ENCODE peak calls at places on chromosome 11, in ten cellular contexts. W, B, J, Z, Q, V, U, D, M and T are unnamed samples.

GRCh38 chr11:7927635-7928034 is 3.4 kb downstream of the OR10A6 start:
- DNase-seq in W (no peak), B (no peak), J (no peak), Z (no peak), Q (no peak), V (no peak), U (peak), D (no peak), M (no peak), T (no peak)

GRCh38 chr11:75140269-75141138 is 10.4 kb upstream of the SLCO2B1 start:
- DNase-seq in W (peak), B (no peak), J (peak), Z (peak), Q (peak), V (peak), U (peak), D (no peak), M (peak), T (peak)

GRCh38 chr11:112962854-112963367 is 1.7 kb downstream of the NCAM1 start:
- DNase-seq in W (peak), B (peak), J (peak), Z (peak), Q (peak), V (peak), U (no peak), D (no peak), M (peak), T (peak)

GRCh38 chr11:71336176-71336995 is 84.0 kb upstream of the SHANK2 start:
- DNase-seq in W (peak), B (no peak), J (no peak), Z (no peak), Q (no peak), V (no peak), U (no peak), D (no peak), M (no peak), T (no peak)

GRCh38 chr11:43550714-43551113 is 129.8 kb upstream of the HSD17B12 start:
- DNase-seq in W (no peak), B (no peak), J (no peak), Z (no peak), Q (no peak), V (no peak), U (no peak), D (no peak), M (no peak), T (no peak)

GRCh38 chr11:108813086-108813485 is 148.2 kb downstream of the DDX10 start:
- DNase-seq in W (no peak), B (no peak), J (no peak), Z (no peak), Q (no peak), V (no peak), U (no peak), D (no peak), M (no peak), T (no peak)

GRCh38 chr11:113137735-113138529 is 176.5 kb upstream of the TTC12 start:
- DNase-seq in W (no peak), B (no peak), J (no peak), Z (no peak), Q (no peak), V (no peak), U (no peak), D (no peak), M (no peak), T (no peak)

GRCh38 chr11:72807021-72807693 is 7.1 kb upstream of the ATG16L2 start:
- DNase-seq in W (no peak), B (no peak), J (no peak), Z (no peak), Q (peak), V (no peak), U (peak), D (no peak), M (no peak), T (no peak)

GRCh38 chr11:61964941-61965282 is 2.5 kb downstream of the FTH1 start:
- DNase-seq in W (no peak), B (no peak), J (no peak), Z (no peak), Q (no peak), V (no peak), U (no peak), D (no peak), M (no peak), T (no peak)

GRCh38 chr11:117972589-117973445 is 13.4 kb upstream of the IL10RA start:
- DNase-seq in W (no peak), B (no peak), J (no peak), Z (no peak), Q (no peak), V (no peak), U (no peak), D (no peak), M (peak), T (no peak)

GRCh38 chr11:66386171-66387069 is 14.9 kb upstream of the SLC29A2 start:
- DNase-seq in W (peak), B (peak), J (peak), Z (peak), Q (peak), V (peak), U (peak), D (peak), M (peak), T (peak)

GRCh38 chr11:107259826-107260225 is 197.8 kb downstream of the CWF19L2 start:
- DNase-seq in W (no peak), B (no peak), J (peak), Z (no peak), Q (no peak), V (no peak), U (no peak), D (no peak), M (no peak), T (no peak)

GRCh38 chr11:112024178-112024777 is 930 bp upstream of the DLAT start:
- DNase-seq in W (peak), B (no peak), J (peak), Z (no peak), Q (no peak), V (no peak), U (no peak), D (no peak), M (no peak), T (peak)

GRCh38 chr11:116641561-116642045 is 131.2 kb downstream of the BUD13 start:
- DNase-seq in W (peak), B (peak), J (peak), Z (peak), Q (peak), V (peak), U (no peak), D (no peak), M (peak), T (peak)

GRCh38 chr11:16923987-16924386 is 90.2 kb downstream of the PLEKHA7 start:
- DNase-seq in W (no peak), B (no peak), J (no peak), Z (no peak), Q (no peak), V (peak), U (no peak), D (no peak), M (peak), T (peak)

GRCh38 chr11:114886644-114887259 is 208.4 kb downstream of the NXPE2 start:
- DNase-seq in W (no peak), B (no peak), J (no peak), Z (no peak), Q (no peak), V (no peak), U (no peak), D (no peak), M (no peak), T (no peak)

GRCh38 chr11:47797633-47798032 is 30.5 kb upstream of the FNBP4 start:
- DNase-seq in W (no peak), B (no peak), J (peak), Z (no peak), Q (peak), V (no peak), U (peak), D (peak), M (no peak), T (no peak)

GRCh38 chr11:47524200-47524874 is 28.6 kb downstream of the CELF1 start:
- DNase-seq in W (peak), B (no peak), J (no peak), Z (peak), Q (no peak), V (no peak), U (no peak), D (no peak), M (peak), T (no peak)

GRCh38 chr11:96259053-96259837 is 83.8 kb downstream of the MAML2 start:
- DNase-seq in W (no peak), B (no peak), J (no peak), Z (no peak), Q (peak), V (no peak), U (peak), D (peak), M (peak), T (peak)

GRCh38 chr11:85295872-85296271 is 331.3 kb downstream of the DLG2 start:
- DNase-seq in W (no peak), B (no peak), J (no peak), Z (no peak), Q (no peak), V (no peak), U (no peak), D (no peak), M (no peak), T (no peak)

GRCh38 chr11:11534981-11535380 is 86.8 kb downstream of the GALNT18 start:
- DNase-seq in W (no peak), B (no peak), J (no peak), Z (no peak), Q (no peak), V (no peak), U (peak), D (no peak), M (no peak), T (no peak)

GRCh38 chr11:21933095-21933494 is 259.8 kb upstream of the ANO5 start:
- DNase-seq in W (peak), B (no peak), J (no peak), Z (no peak), Q (no peak), V (no peak), U (no peak), D (no peak), M (no peak), T (no peak)

GRCh38 chr11:120121914-120122473 is 15.9 kb downstream of the TRIM29 start:
- DNase-seq in W (no peak), B (no peak), J (no peak), Z (no peak), Q (no peak), V (peak), U (no peak), D (no peak), M (peak), T (peak)

GRCh38 chr11:23688835-23689234 is 808.0 kb upstream of the LUZP2 start:
- DNase-seq in W (no peak), B (no peak), J (peak), Z (no peak), Q (peak), V (no peak), U (peak), D (peak), M (no peak), T (peak)

GRCh38 chr11:41498726-41499125 is 39.3 kb upstream of the LRRC4C start:
- DNase-seq in W (no peak), B (no peak), J (peak), Z (no peak), Q (no peak), V (no peak), U (no peak), D (no peak), M (peak), T (no peak)

GRCh38 chr11:119590651-119591308 is 138.2 kb downstream of the NECTIN1 start:
- DNase-seq in W (peak), B (no peak), J (peak), Z (no peak), Q (no peak), V (no peak), U (no peak), D (no peak), M (peak), T (peak)

GRCh38 chr11:64283092-64283491 is 1.4 kb downstream of the BAD start:
- DNase-seq in W (no peak), B (no peak), J (no peak), Z (no peak), Q (no peak), V (no peak), U (no peak), D (no peak), M (no peak), T (no peak)
- H3K4me3 ChIP-seq in W (no peak), B (no peak), J (no peak), Z (peak), Q (peak), V (no peak), U (no peak), D (no peak), M (no peak), T (no peak)

DNA sequence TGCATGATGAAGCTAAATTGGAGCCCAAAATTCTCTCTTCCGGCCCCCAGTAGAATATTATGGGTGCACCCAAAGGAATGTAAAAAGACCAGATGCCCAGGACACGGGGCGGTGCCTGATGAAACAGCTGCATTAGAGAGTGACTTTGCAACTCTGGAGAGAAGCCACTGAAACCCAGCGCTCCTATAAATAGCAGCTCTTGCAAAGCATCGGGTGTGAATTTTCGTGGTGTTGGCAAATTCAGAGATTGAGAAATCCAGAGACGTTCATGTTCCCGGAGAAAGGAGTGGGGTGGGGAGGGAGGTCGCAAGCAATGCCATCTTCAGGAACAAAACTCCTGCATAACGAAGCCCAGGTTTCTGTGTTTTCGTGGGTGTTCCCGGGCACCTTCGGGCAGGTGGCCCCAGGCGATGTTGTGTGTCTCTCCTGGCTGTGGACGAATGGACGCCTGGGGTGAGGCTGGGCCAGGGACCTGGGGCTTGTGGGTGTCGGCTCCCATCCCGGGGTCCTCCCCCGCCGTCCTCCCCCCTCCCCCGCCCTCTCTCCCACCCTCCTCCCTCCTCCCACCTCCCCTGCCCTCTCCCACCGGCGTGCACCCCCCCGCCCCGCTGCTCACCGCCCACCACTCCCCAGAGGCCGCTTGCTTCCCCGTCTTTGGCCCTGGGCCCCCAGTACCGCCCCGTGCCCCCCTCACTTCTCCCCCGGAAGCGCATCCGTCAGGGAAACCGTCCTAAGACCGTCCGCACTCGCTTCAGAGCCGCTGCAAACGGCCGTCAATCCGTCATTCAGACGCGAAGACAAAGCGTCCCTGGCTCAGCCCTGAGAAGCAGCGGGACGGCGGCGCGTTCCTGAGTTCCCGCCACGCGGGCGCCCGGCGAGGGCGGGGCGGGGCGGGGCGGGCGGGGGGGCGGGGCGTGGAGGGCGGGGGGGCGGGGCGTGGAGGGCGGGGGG is 26.7 kb upstream of the TOLLIP start:
- DNase-seq in W (peak), B (peak), J (peak), Z (peak), Q (peak), V (peak), U (peak), D (peak), M (peak), T (peak)
- H3K4me3 ChIP-seq in W (peak), B (peak), J (peak), Z (peak), Q (peak), V (peak), U (peak), D (peak), M (peak), T (no peak)

GRCh38 chr11:130400793-130401483 is 27.5 kb downstream of the ADAMTS8 start:
- DNase-seq in W (no peak), B (no peak), J (no peak), Z (no peak), Q (peak), V (no peak), U (peak), D (peak), M (peak), T (no peak)
- H3K4me3 ChIP-seq in W (no peak), B (no peak), J (no peak), Z (no peak), Q (no peak), V (no peak), U (no peak), D (no peak), M (no peak), T (no peak)

GRCh38 chr11:14538271-14538925 is 18.2 kb upstream of the PSMA1 start:
- DNase-seq in W (no peak), B (no peak), J (no peak), Z (peak), Q (peak), V (no peak), U (no peak), D (no peak), M (no peak), T (no peak)

GRCh38 chr11:14541180-14541579 is 21.0 kb upstream of the PSMA1 start:
- DNase-seq in W (no peak), B (no peak), J (no peak), Z (no peak), Q (no peak), V (no peak), U (no peak), D (no peak), M (no peak), T (no peak)

GRCh38 chr11:14538926-14539554 is 18.9 kb upstream of the PSMA1 start:
- DNase-seq in W (no peak), B (no peak), J (no peak), Z (no peak), Q (no peak), V (no peak), U (no peak), D (no peak), M (no peak), T (no peak)

GRCh38 chr11:14539867-14540475 is 19.8 kb upstream of the PSMA1 start:
- DNase-seq in W (no peak), B (no peak), J (no peak), Z (no peak), Q (no peak), V (no peak), U (no peak), D (no peak), M (no peak), T (no peak)

DNA sequence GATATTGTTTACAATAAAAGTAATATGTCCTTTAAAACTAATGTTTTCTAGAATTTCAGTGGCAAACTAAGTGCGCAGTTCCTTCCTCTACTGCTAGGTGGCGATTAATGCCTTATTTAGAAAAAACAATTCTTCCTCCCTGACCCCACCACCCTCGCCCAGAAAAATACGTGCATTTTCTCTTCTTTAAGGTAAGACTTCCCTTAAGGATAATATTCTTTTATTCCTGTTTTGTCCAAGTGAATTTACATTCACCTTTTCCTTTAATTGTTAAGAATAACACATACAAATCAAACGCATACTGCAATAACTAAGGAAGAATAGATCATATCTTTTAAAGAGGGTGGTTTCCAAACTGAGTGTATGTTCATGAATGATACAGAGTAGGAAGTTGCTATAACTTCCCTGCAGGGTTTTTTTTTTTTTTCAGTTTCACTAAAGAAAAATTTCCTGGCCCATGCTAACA is 17.0 kb upstream of the PSMA1 start:
- DNase-seq in W (peak), B (no peak), J (peak), Z (no peak), Q (peak), V (peak), U (peak), D (no peak), M (peak), T (peak)
- H3K4me3 ChIP-seq in W (no peak), B (no peak), J (no peak), Z (no peak), Q (no peak), V (no peak), U (no peak), D (no peak), M (no peak), T (no peak)

GRCh38 chr11:133955091-133955846 is 1.5 kb downstream of the IGSF9B start:
- DNase-seq in W (peak), B (peak), J (no peak), Z (peak), Q (no peak), V (peak), U (no peak), D (no peak), M (no peak), T (peak)
- H3K4me3 ChIP-seq in W (peak), B (no peak), J (peak), Z (peak), Q (no peak), V (peak), U (no peak), D (no peak), M (no peak), T (no peak)

GRCh38 chr11:90908074-90908473 is 685.2 kb upstream of the CHORDC1 start:
- DNase-seq in W (no peak), B (no peak), J (peak), Z (no peak), Q (no peak), V (no peak), U (no peak), D (no peak), M (no peak), T (no peak)
- H3K4me3 ChIP-seq in W (no peak), B (no peak), J (no peak), Z (no peak), Q (no peak), V (no peak), U (no peak), D (no peak), M (no peak), T (no peak)

DNA sequence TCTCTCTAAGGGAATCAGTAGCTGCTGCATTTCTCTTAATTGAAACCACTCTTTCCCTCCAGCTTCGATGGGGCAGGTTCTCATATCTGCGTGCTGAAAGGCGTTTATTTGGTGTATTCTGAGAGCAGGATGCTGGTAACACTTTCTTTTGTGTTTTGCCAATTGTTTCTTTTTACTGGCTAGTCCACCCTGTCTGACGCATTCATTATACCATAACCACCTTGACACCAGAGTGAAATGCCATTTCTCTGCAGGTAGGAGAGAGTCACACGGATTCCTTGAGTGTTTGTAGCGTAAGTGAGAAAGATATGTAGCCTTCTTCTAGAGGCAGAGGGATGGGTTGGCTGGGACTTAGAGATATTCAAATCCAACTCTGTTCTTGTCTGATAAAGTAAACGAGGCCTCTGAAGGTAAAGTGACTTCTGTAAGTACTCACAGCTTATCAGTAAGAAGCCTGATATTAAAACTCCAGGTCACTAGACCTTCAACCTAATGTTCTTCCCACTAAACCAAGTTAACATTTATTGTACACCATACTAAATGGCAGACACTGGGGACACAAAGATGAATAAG is 21.4 kb downstream of the CD44 start:
- DNase-seq in W (no peak), B (no peak), J (no peak), Z (no peak), Q (no peak), V (no peak), U (no peak), D (no peak), M (no peak), T (peak)
- H3K4me3 ChIP-seq in W (no peak), B (no peak), J (no peak), Z (no peak), Q (no peak), V (no peak), U (no peak), D (no peak), M (no peak), T (no peak)